ENCODE peak calls at places on chromosomes 6 and 20, in four cellular contexts. I, F, X and G are unnamed samples.

GRCh38 chr6:68400396-68400795 is 234.7 kb upstream of the ADGRB3 start:
- DNase-seq in F (no peak), I (peak; percentile 0), X (no peak), G (peak; percentile 35)

GRCh38 chr6:30813623-30814136 is 69.3 kb upstream of the IER3 start:
- DNase-seq in X (no peak), F (no peak), I (no peak), G (no peak)

GRCh38 chr6:4413073-4413472 is 277.7 kb upstream of the ECI2 start:
- DNase-seq in X (no peak), F (no peak), I (no peak), G (no peak)

GRCh38 chr20:2103454-2104153 is 2.0 kb downstream of the STK35 start:
- DNase-seq in I (no peak), F (no peak), X (peak; percentile 72), G (no peak)

GRCh38 chr6:111653961-111654360 is 48.3 kb upstream of the TRAF3IP2 start:
- DNase-seq in I (no peak), F (no peak), X (no peak), G (no peak)

GRCh38 chr6:30555428-30556005 is 772 bp downstream of the GNL1 start:
- DNase-seq in I (no peak), X (no peak), F (peak; percentile 66), G (peak; percentile 61)

GRCh38 chr6:132253906-132254305 is 147.4 kb downstream of the MOXD1 start:
- DNase-seq in X (no peak), F (no peak), I (no peak), G (no peak)

GRCh38 chr20:13777171-13777601 is 7.5 kb downstream of the ESF1 start:
- DNase-seq in I (no peak), F (no peak), X (no peak), G (no peak)

GRCh38 chr6:101876431-101876830 is 482.9 kb downstream of the GRIK2 start:
- DNase-seq in I (no peak), X (no peak), F (no peak), G (no peak)

GRCh38 chr6:169780571-169781091 is 29.2 kb downstream of the ERMARD start:
- DNase-seq in X (peak; percentile 52), I (no peak), F (no peak), G (no peak)
- TF ChIP-seq HMGXB4 in X (no peak), I (no peak), F (no peak), G (no peak)

GRCh38 chr20:19577692-19578091 is 180.4 kb upstream of the RIN2 start:
- DNase-seq in X (no peak), I (no peak), F (no peak), G (no peak)

GRCh38 chr20:19588731-19589130 is 169.3 kb upstream of the RIN2 start:
- DNase-seq in X (peak; percentile 16), F (no peak), I (no peak), G (no peak)

GRCh38 chr20:19583532-19584175 is 174.4 kb upstream of the RIN2 start:
- DNase-seq in I (peak; percentile 61), X (peak; percentile 51), F (peak; percentile 70), G (peak; percentile 93)

DNA sequence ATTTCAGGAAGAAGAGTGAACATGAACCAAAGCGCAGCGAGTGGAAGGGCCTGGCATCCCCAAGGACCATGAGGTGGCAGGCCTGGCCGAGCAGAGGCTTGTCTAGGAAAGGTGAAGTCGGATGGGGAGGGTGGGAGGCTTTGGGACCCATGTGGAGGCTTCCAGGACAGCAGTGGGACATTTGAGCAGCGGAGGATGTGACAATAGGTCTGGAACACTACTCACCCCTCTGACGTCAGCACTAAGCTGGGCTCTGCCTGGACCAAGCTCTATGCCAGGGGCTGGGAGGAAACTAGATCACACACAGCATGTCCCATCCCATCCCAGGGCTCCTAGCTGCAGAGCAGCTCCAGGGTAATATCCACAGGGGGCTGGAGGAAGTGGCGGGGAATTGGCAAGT is 175.3 kb upstream of the RIN2 start:
- DNase-seq in X (no peak), F (no peak), I (no peak), G (no peak)
- TF ChIP-seq MAX in X (no peak), F (no peak), I (no peak), G (no peak)

GRCh38 chr20:35556871-35557270 is 15.0 kb downstream of the ERGIC3 start:
- DNase-seq in X (no peak), I (no peak), F (no peak), G (no peak)

GRCh38 chr20:35558416-35558815 is 16.5 kb downstream of the ERGIC3 start:
- DNase-seq in I (no peak), X (no peak), F (peak; percentile 10), G (no peak)

GRCh38 chr20:35558981-35559693 is 17.3 kb downstream of the ERGIC3 start:
- DNase-seq in F (no peak), X (no peak), I (no peak), G (no peak)

GRCh38 chr20:35552914-35553313 is 11.0 kb downstream of the ERGIC3 start:
- DNase-seq in I (no peak), F (no peak), X (no peak), G (no peak)

DNA sequence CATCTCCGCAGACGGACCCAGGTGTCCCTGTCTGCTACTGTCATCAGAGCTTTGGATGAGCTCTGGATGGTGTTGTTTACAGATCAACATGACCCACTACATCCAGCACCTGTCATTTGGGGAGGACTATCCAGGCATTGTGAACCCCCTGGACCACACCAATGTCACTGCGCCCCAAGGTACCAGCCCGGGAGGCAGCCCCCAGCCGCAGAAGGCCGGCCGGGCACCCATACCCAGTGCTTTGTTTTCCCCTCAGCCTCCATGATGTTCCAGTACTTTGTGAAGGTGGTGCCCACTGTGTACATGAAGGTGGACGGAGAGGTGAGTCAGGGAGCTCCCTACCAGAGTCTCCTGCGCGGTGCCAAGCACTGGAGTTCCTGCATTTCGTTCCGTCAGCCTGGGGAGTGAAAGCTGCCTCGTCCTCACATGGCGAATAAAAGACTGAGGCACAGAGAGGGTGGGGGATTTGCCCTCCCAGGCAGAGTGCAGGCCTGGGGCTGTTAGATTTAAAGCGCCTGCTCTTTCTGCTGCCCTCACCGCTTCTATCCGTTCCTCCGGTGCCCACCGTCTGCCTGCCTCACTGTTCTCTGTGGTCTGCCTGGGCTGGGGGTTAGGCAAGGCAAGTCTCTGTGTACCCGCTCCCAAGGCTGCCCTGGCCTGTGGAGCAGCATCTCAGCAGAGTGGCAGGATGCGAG is 14.2 kb downstream of the ERGIC3 start:
- DNase-seq in I (no peak), F (no peak), X (no peak), G (no peak)
- TF ChIP-seq HMGXB4 in I (no peak), F (no peak), X (no peak), G (no peak)

GRCh38 chr6:126312013-126312665 is 27.8 kb upstream of the CENPW start:
- DNase-seq in F (peak; percentile 43), I (peak; percentile 15), X (peak; percentile 44), G (no peak)
- TF ChIP-seq MAX in F (no peak), I (no peak), X (no peak), G (no peak)

GRCh38 chr20:43960231-43960630 is 45.6 kb downstream of the TOX2 start:
- DNase-seq in F (no peak), I (no peak), X (no peak), G (no peak)

GRCh38 chr20:43958626-43959025 is 44.0 kb downstream of the TOX2 start:
- DNase-seq in F (no peak), X (no peak), I (no peak), G (no peak)

GRCh38 chr20:43961116-43961515 is 46.5 kb downstream of the TOX2 start:
- DNase-seq in I (no peak), X (no peak), F (no peak), G (no peak)

GRCh38 chr20:43959920-43960227 is 45.2 kb downstream of the TOX2 start:
- DNase-seq in F (no peak), I (no peak), X (no peak), G (no peak)

DNA sequence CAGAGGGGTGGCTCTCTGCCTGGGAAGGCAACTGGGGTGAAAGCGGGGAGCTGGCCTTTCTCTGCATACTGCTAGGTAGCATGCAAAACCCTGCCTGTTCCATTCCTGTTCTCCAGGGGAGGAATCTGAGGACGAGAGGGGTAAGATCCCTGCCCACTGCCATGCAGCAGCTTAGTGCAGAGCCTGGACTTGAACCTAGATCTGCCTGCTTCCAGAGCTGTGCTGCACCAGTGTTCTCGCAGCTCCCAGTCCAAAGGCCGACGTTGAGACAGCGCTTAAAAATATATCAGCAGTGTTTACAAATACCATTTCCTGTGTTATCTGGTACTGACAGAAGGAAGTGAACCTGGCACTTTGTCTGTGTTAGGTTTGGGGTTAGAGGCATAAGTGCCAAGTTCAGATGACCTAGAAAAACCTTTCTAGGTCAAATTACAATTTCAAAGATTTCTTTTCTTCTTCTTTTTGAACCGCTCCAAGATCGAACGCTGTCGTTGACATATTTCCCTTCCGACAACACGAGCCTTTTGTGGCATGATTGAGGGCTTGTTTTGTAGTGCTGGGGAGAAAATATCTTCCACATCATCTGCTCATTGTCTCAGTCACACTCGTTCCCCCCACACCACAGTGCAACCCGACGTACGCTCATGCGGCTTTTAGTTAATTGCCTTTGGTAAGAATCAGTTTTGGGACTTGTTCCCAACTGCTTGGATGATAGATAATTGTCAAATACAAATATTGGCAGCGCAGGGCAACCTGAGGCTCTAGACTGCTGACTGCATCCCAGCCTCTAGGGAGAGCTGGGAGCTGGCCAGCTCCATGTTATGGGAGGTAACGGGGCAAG is 44.6 kb downstream of the TOX2 start:
- DNase-seq in I (no peak), F (no peak), X (peak; percentile 73), G (no peak)
- TF ChIP-seq HMGXB4 in I (no peak), F (no peak), X (no peak), G (no peak)